ENCODE peak calls at places on chromosomes 13 and 19, in ten cellular contexts. One of them, this sample, is unnamed.

GRCh38 chr19:18483119-18483518 is 38.8 kb downstream of the ELL start:
- DNase-seq in cardiac fibroblast: no peak
- DNase-seq in Right ventricle myocardium superior: no peak
- DNase-seq in effector CD4-positive, alpha-beta T cell: no peak
- DNase-seq in thoracic aorta: no peak
- DNase-seq in CD8-positive, alpha-beta T cell: no peak
- DNase-seq in BJ: no peak
- DNase-seq in NB4: no peak
- DNase-seq in tibial nerve: no peak
- DNase-seq in substantia nigra: no peak
- DNase-seq in this sample: no peak

GRCh38 chr13:99347911-99348451 is 40.8 kb upstream of the GPR183 start:
- DNase-seq in CD8-positive, alpha-beta T cell: no peak
- DNase-seq in thoracic aorta: no peak
- DNase-seq in tibial nerve: no peak
- DNase-seq in NB4: no peak
- DNase-seq in BJ: no peak
- DNase-seq in effector CD4-positive, alpha-beta T cell: no peak
- DNase-seq in substantia nigra: no peak
- DNase-seq in cardiac fibroblast: no peak
- DNase-seq in Right ventricle myocardium superior: no peak
- DNase-seq in this sample: no peak

GRCh38 chr13:85864963-85865530 is 65.8 kb upstream of the SLITRK6 start:
- DNase-seq in Right ventricle myocardium superior: no peak
- DNase-seq in BJ: no peak
- DNase-seq in thoracic aorta: no peak
- DNase-seq in effector CD4-positive, alpha-beta T cell: no peak
- DNase-seq in NB4: peak
- DNase-seq in tibial nerve: no peak
- DNase-seq in CD8-positive, alpha-beta T cell: no peak
- DNase-seq in cardiac fibroblast: peak
- DNase-seq in substantia nigra: no peak
- DNase-seq in this sample: no peak

GRCh38 chr13:36454962-36455361 is 22.7 kb downstream of the CCNA1 start:
- DNase-seq in effector CD4-positive, alpha-beta T cell: no peak
- DNase-seq in thoracic aorta: no peak
- DNase-seq in CD8-positive, alpha-beta T cell: no peak
- DNase-seq in Right ventricle myocardium superior: no peak
- DNase-seq in tibial nerve: no peak
- DNase-seq in BJ: no peak
- DNase-seq in NB4: no peak
- DNase-seq in cardiac fibroblast: no peak
- DNase-seq in substantia nigra: no peak
- DNase-seq in this sample: no peak

GRCh38 chr13:113113846-113114271 is 8.3 kb downstream of the F7 start:
- DNase-seq in substantia nigra: no peak
- DNase-seq in cardiac fibroblast: no peak
- DNase-seq in BJ: no peak
- DNase-seq in NB4: no peak
- DNase-seq in tibial nerve: no peak
- DNase-seq in effector CD4-positive, alpha-beta T cell: no peak
- DNase-seq in Right ventricle myocardium superior: no peak
- DNase-seq in CD8-positive, alpha-beta T cell: no peak
- DNase-seq in thoracic aorta: no peak
- DNase-seq in this sample: no peak

GRCh38 chr19:52231154-52231565 is 38.2 kb upstream of the ZNF766 start:
- DNase-seq in cardiac fibroblast: peak
- DNase-seq in NB4: no peak
- DNase-seq in substantia nigra: no peak
- DNase-seq in effector CD4-positive, alpha-beta T cell: no peak
- DNase-seq in CD8-positive, alpha-beta T cell: no peak
- DNase-seq in BJ: no peak
- DNase-seq in tibial nerve: no peak
- DNase-seq in Right ventricle myocardium superior: no peak
- DNase-seq in thoracic aorta: no peak
- DNase-seq in this sample: no peak

GRCh38 chr13:49859568-49859967 is 67.1 kb upstream of the KPNA3 start:
- DNase-seq in cardiac fibroblast: peak
- DNase-seq in effector CD4-positive, alpha-beta T cell: no peak
- DNase-seq in BJ: peak
- DNase-seq in tibial nerve: no peak
- DNase-seq in thoracic aorta: no peak
- DNase-seq in NB4: no peak
- DNase-seq in substantia nigra: no peak
- DNase-seq in Right ventricle myocardium superior: no peak
- DNase-seq in CD8-positive, alpha-beta T cell: no peak
- DNase-seq in this sample: no peak

GRCh38 chr19:21912654-21913053 is 76.7 kb upstream of the ZNF43 start:
- DNase-seq in NB4: peak
- DNase-seq in Right ventricle myocardium superior: no peak
- DNase-seq in tibial nerve: no peak
- DNase-seq in effector CD4-positive, alpha-beta T cell: no peak
- DNase-seq in CD8-positive, alpha-beta T cell: no peak
- DNase-seq in substantia nigra: no peak
- DNase-seq in cardiac fibroblast: no peak
- DNase-seq in thoracic aorta: no peak
- DNase-seq in BJ: no peak
- DNase-seq in this sample: no peak

GRCh38 chr13:20980420-20980819 is 77.9 kb upstream of the XPO4 start:
- DNase-seq in CD8-positive, alpha-beta T cell: no peak
- DNase-seq in thoracic aorta: no peak
- DNase-seq in Right ventricle myocardium superior: no peak
- DNase-seq in cardiac fibroblast: no peak
- DNase-seq in tibial nerve: no peak
- DNase-seq in substantia nigra: no peak
- DNase-seq in NB4: peak
- DNase-seq in effector CD4-positive, alpha-beta T cell: no peak
- DNase-seq in BJ: no peak
- DNase-seq in this sample: no peak

GRCh38 chr13:113547248-113547971 is 37.1 kb upstream of the TFDP1 start:
- DNase-seq in tibial nerve: peak
- DNase-seq in BJ: no peak
- DNase-seq in Right ventricle myocardium superior: no peak
- DNase-seq in substantia nigra: no peak
- DNase-seq in effector CD4-positive, alpha-beta T cell: no peak
- DNase-seq in cardiac fibroblast: peak
- DNase-seq in CD8-positive, alpha-beta T cell: no peak
- DNase-seq in thoracic aorta: no peak
- DNase-seq in NB4: no peak
- DNase-seq in this sample: peak

GRCh38 chr19:7904074-7905020 is 670 bp downstream of the MAP2K7 start:
- DNase-seq in effector CD4-positive, alpha-beta T cell: peak
- DNase-seq in Right ventricle myocardium superior: peak
- DNase-seq in tibial nerve: no peak
- DNase-seq in thoracic aorta: no peak
- DNase-seq in NB4: no peak
- DNase-seq in substantia nigra: peak
- DNase-seq in BJ: no peak
- DNase-seq in cardiac fibroblast: no peak
- DNase-seq in CD8-positive, alpha-beta T cell: no peak
- DNase-seq in this sample: no peak

GRCh38 chr13:46593403-46593802 is 40.4 kb downstream of the LRCH1 start:
- DNase-seq in cardiac fibroblast: no peak
- DNase-seq in Right ventricle myocardium superior: no peak
- DNase-seq in thoracic aorta: no peak
- DNase-seq in CD8-positive, alpha-beta T cell: peak
- DNase-seq in BJ: no peak
- DNase-seq in substantia nigra: no peak
- DNase-seq in NB4: no peak
- DNase-seq in tibial nerve: no peak
- DNase-seq in effector CD4-positive, alpha-beta T cell: peak
- DNase-seq in this sample: no peak

GRCh38 chr19:2648528-2648937 is 54.0 kb downstream of the GNG7 start:
- DNase-seq in BJ: no peak
- DNase-seq in cardiac fibroblast: peak
- DNase-seq in effector CD4-positive, alpha-beta T cell: peak
- DNase-seq in Right ventricle myocardium superior: peak
- DNase-seq in NB4: peak
- DNase-seq in tibial nerve: peak
- DNase-seq in CD8-positive, alpha-beta T cell: peak
- DNase-seq in substantia nigra: peak
- DNase-seq in thoracic aorta: no peak
- DNase-seq in this sample: no peak

GRCh38 chr13:39257642-39258041 is 219.4 kb downstream of the NHLRC3 start:
- DNase-seq in effector CD4-positive, alpha-beta T cell: no peak
- DNase-seq in Right ventricle myocardium superior: no peak
- DNase-seq in cardiac fibroblast: no peak
- DNase-seq in thoracic aorta: no peak
- DNase-seq in tibial nerve: no peak
- DNase-seq in NB4: no peak
- DNase-seq in CD8-positive, alpha-beta T cell: no peak
- DNase-seq in BJ: no peak
- DNase-seq in substantia nigra: no peak
- DNase-seq in this sample: no peak

GRCh38 chr13:101332583-101332982 is 83.7 kb downstream of the NALCN start:
- DNase-seq in BJ: no peak
- DNase-seq in CD8-positive, alpha-beta T cell: no peak
- DNase-seq in Right ventricle myocardium superior: no peak
- DNase-seq in substantia nigra: no peak
- DNase-seq in thoracic aorta: no peak
- DNase-seq in effector CD4-positive, alpha-beta T cell: no peak
- DNase-seq in NB4: peak
- DNase-seq in cardiac fibroblast: no peak
- DNase-seq in tibial nerve: no peak
- DNase-seq in this sample: no peak

GRCh38 chr13:58583961-58584360 is 952.4 kb downstream of the PCDH17 start:
- DNase-seq in thoracic aorta: no peak
- DNase-seq in cardiac fibroblast: peak
- DNase-seq in CD8-positive, alpha-beta T cell: no peak
- DNase-seq in BJ: no peak
- DNase-seq in effector CD4-positive, alpha-beta T cell: no peak
- DNase-seq in NB4: no peak
- DNase-seq in substantia nigra: no peak
- DNase-seq in Right ventricle myocardium superior: no peak
- DNase-seq in tibial nerve: no peak
- DNase-seq in this sample: no peak

GRCh38 chr13:97384366-97384765 is 49.6 kb upstream of the RAP2A start:
- DNase-seq in BJ: no peak
- DNase-seq in CD8-positive, alpha-beta T cell: no peak
- DNase-seq in tibial nerve: no peak
- DNase-seq in substantia nigra: no peak
- DNase-seq in effector CD4-positive, alpha-beta T cell: no peak
- DNase-seq in NB4: peak
- DNase-seq in thoracic aorta: no peak
- DNase-seq in Right ventricle myocardium superior: no peak
- DNase-seq in cardiac fibroblast: no peak
- DNase-seq in this sample: no peak

GRCh38 chr13:75485286-75486062 is 3.5 kb upstream of the TBC1D4 start:
- DNase-seq in tibial nerve: no peak
- DNase-seq in cardiac fibroblast: peak
- DNase-seq in BJ: no peak
- DNase-seq in Right ventricle myocardium superior: no peak
- DNase-seq in NB4: no peak
- DNase-seq in thoracic aorta: no peak
- DNase-seq in CD8-positive, alpha-beta T cell: no peak
- DNase-seq in substantia nigra: no peak
- DNase-seq in effector CD4-positive, alpha-beta T cell: no peak
- DNase-seq in this sample: no peak

GRCh38 chr19:1210227-1210538 is 4.6 kb downstream of the STK11 start:
- DNase-seq in CD8-positive, alpha-beta T cell: no peak
- DNase-seq in cardiac fibroblast: no peak
- DNase-seq in NB4: no peak
- DNase-seq in tibial nerve: no peak
- DNase-seq in effector CD4-positive, alpha-beta T cell: no peak
- DNase-seq in Right ventricle myocardium superior: no peak
- DNase-seq in thoracic aorta: no peak
- DNase-seq in substantia nigra: peak
- DNase-seq in BJ: no peak
- DNase-seq in this sample: no peak

GRCh38 chr19:3544742-3545668 is 6.0 kb downstream of the TEKTIP1 start:
- DNase-seq in CD8-positive, alpha-beta T cell: peak
- DNase-seq in thoracic aorta: no peak
- DNase-seq in effector CD4-positive, alpha-beta T cell: peak
- DNase-seq in NB4: peak
- DNase-seq in Right ventricle myocardium superior: peak
- DNase-seq in substantia nigra: peak
- DNase-seq in tibial nerve: peak
- DNase-seq in BJ: no peak
- DNase-seq in cardiac fibroblast: peak
- DNase-seq in this sample: no peak

GRCh38 chr13:28494861-28495585 is at the start of gene FLT1:
- DNase-seq in NB4: peak
- DNase-seq in CD8-positive, alpha-beta T cell: peak
- DNase-seq in Right ventricle myocardium superior: peak
- DNase-seq in cardiac fibroblast: peak
- DNase-seq in BJ: no peak
- DNase-seq in substantia nigra: no peak
- DNase-seq in tibial nerve: no peak
- DNase-seq in effector CD4-positive, alpha-beta T cell: no peak
- DNase-seq in thoracic aorta: no peak
- DNase-seq in this sample: no peak

GRCh38 chr13:23007430-23007829 is 173.3 kb upstream of the SGCG start:
- DNase-seq in substantia nigra: no peak
- DNase-seq in CD8-positive, alpha-beta T cell: no peak
- DNase-seq in NB4: no peak
- DNase-seq in effector CD4-positive, alpha-beta T cell: no peak
- DNase-seq in cardiac fibroblast: no peak
- DNase-seq in thoracic aorta: no peak
- DNase-seq in tibial nerve: peak
- DNase-seq in Right ventricle myocardium superior: peak
- DNase-seq in BJ: no peak
- DNase-seq in this sample: no peak

GRCh38 chr19:41328157-41328817 is 18.3 kb downstream of the CCDC97 start:
- DNase-seq in cardiac fibroblast: peak
- DNase-seq in substantia nigra: no peak
- DNase-seq in BJ: no peak
- DNase-seq in thoracic aorta: no peak
- DNase-seq in NB4: no peak
- DNase-seq in tibial nerve: no peak
- DNase-seq in effector CD4-positive, alpha-beta T cell: no peak
- DNase-seq in Right ventricle myocardium superior: no peak
- DNase-seq in CD8-positive, alpha-beta T cell: no peak
- DNase-seq in this sample: no peak

GRCh38 chr13:52736891-52737290 is 2.7 kb downstream of the CNMD start:
- DNase-seq in thoracic aorta: no peak
- DNase-seq in effector CD4-positive, alpha-beta T cell: no peak
- DNase-seq in NB4: no peak
- DNase-seq in tibial nerve: no peak
- DNase-seq in BJ: no peak
- DNase-seq in substantia nigra: no peak
- DNase-seq in cardiac fibroblast: no peak
- DNase-seq in Right ventricle myocardium superior: no peak
- DNase-seq in CD8-positive, alpha-beta T cell: no peak
- DNase-seq in this sample: no peak

GRCh38 chr13:27415116-27415515 is 9.3 kb upstream of the GTF3A start:
- DNase-seq in substantia nigra: no peak
- DNase-seq in Right ventricle myocardium superior: no peak
- DNase-seq in CD8-positive, alpha-beta T cell: no peak
- DNase-seq in cardiac fibroblast: no peak
- DNase-seq in effector CD4-positive, alpha-beta T cell: no peak
- DNase-seq in thoracic aorta: no peak
- DNase-seq in NB4: no peak
- DNase-seq in tibial nerve: no peak
- DNase-seq in BJ: no peak
- DNase-seq in this sample: no peak

GRCh38 chr19:15871570-15871969 is 26.3 kb downstream of the CYP4F2 start:
- DNase-seq in tibial nerve: no peak
- DNase-seq in NB4: no peak
- DNase-seq in thoracic aorta: no peak
- DNase-seq in CD8-positive, alpha-beta T cell: peak
- DNase-seq in BJ: no peak
- DNase-seq in effector CD4-positive, alpha-beta T cell: no peak
- DNase-seq in cardiac fibroblast: no peak
- DNase-seq in Right ventricle myocardium superior: no peak
- DNase-seq in substantia nigra: no peak
- DNase-seq in this sample: no peak

GRCh38 chr13:59950201-59950730 is 213.5 kb downstream of the DIAPH3 start:
- DNase-seq in NB4: no peak
- DNase-seq in effector CD4-positive, alpha-beta T cell: no peak
- DNase-seq in thoracic aorta: no peak
- DNase-seq in Right ventricle myocardium superior: no peak
- DNase-seq in substantia nigra: no peak
- DNase-seq in cardiac fibroblast: peak
- DNase-seq in tibial nerve: no peak
- DNase-seq in BJ: no peak
- DNase-seq in CD8-positive, alpha-beta T cell: no peak
- DNase-seq in this sample: no peak

GRCh38 chr13:112943309-112944125 is 25.5 kb upstream of the MCF2L start:
- DNase-seq in NB4: peak
- DNase-seq in thoracic aorta: no peak
- DNase-seq in tibial nerve: no peak
- DNase-seq in effector CD4-positive, alpha-beta T cell: peak
- DNase-seq in cardiac fibroblast: peak
- DNase-seq in BJ: no peak
- DNase-seq in substantia nigra: peak
- DNase-seq in CD8-positive, alpha-beta T cell: peak
- DNase-seq in Right ventricle myocardium superior: peak
- DNase-seq in this sample: no peak

This sample was measured in chondrocyte.